ENCODE peak calls at places on chromosomes 2 and 18, in six cellular contexts. H, F, G, K, I and P are unnamed samples.

GRCh38 chr2:178363252-178363651 is 87.7 kb downstream of the PRKRA start:
- DNase-seq in H (no peak), F (peak), G (no peak), K (peak), I (no peak), P (peak)

GRCh38 chr18:32445846-32446245 is 24.8 kb downstream of the GAREM1 start:
- DNase-seq in H (no peak), F (no peak), G (no peak), K (no peak), I (no peak), P (no peak)

GRCh38 chr2:205892141-205893064 is 193.6 kb downstream of the INO80D start:
- DNase-seq in H (peak), F (no peak), G (no peak), K (peak), I (peak), P (peak)

GRCh38 chr2:38098351-38099095 is 22.6 kb upstream of the CYP1B1 start:
- DNase-seq in H (no peak), F (no peak), G (no peak), K (no peak), I (no peak), P (no peak)

GRCh38 chr2:95034221-95034620 is 8.7 kb downstream of the MAL start:
- DNase-seq in H (no peak), F (no peak), G (no peak), K (no peak), I (no peak), P (no peak)

GRCh38 chr2:109648041-109648527 is 33.9 kb downstream of the SOWAHC start:
- DNase-seq in H (no peak), F (no peak), G (no peak), K (no peak), I (no peak), P (no peak)

GRCh38 chr2:219440388-219441256 is 6.0 kb downstream of the SPEG start:
- DNase-seq in H (no peak), F (peak), G (no peak), K (no peak), I (no peak), P (no peak)

GRCh38 chr2:98656800-98657199 is 48.4 kb downstream of the UNC50 start:
- DNase-seq in H (no peak), F (no peak), G (no peak), K (no peak), I (no peak), P (no peak)

GRCh38 chr2:217433522-217433921 is 569.3 kb downstream of the TNS1 start:
- DNase-seq in H (no peak), F (no peak), G (no peak), K (no peak), I (peak), P (no peak)

GRCh38 chr18:23448291-23448690 is 4.8 kb upstream of the RIOK3 start:
- DNase-seq in H (no peak), F (no peak), G (no peak), K (no peak), I (no peak), P (no peak)

GRCh38 chr2:200814917-200815316 is 3.2 kb downstream of the BZW1 start:
- DNase-seq in H (no peak), F (no peak), G (no peak), K (no peak), I (no peak), P (no peak)

GRCh38 chr2:149601141-149601796 is 13.7 kb upstream of the MMADHC start:
- DNase-seq in H (no peak), F (no peak), G (no peak), K (no peak), I (no peak), P (no peak)

GRCh38 chr2:148640767-148641166 is 3.8 kb upstream of the EPC2 start:
- DNase-seq in H (no peak), F (peak), G (no peak), K (peak), I (no peak), P (no peak)

GRCh38 chr2:67783026-67783425 is 279.8 kb downstream of the C1D start:
- DNase-seq in H (no peak), F (no peak), G (no peak), K (no peak), I (no peak), P (no peak)

GRCh38 chr2:189411860-189412259 is 29.4 kb upstream of the WDR75 start:
- DNase-seq in H (no peak), F (peak), G (no peak), K (no peak), I (peak), P (no peak)

GRCh38 chr18:21740724-21741510 is at the start of gene MIB1:
- DNase-seq in H (peak), F (no peak), G (peak), K (no peak), I (peak), P (peak)

GRCh38 chr2:54468643-54469042 is 12.5 kb downstream of the SPTBN1 start:
- DNase-seq in H (no peak), F (no peak), G (no peak), K (no peak), I (no peak), P (no peak)

GRCh38 chr18:56255381-56255780 is 383.0 kb downstream of the TXNL1 start:
- DNase-seq in H (no peak), F (no peak), G (no peak), K (no peak), I (no peak), P (no peak)

GRCh38 chr18:12862874-12863482 is 21.1 kb downstream of the PTPN2 start:
- DNase-seq in H (no peak), F (no peak), G (no peak), K (no peak), I (no peak), P (no peak)

GRCh38 chr2:216839626-216840132 is 20.2 kb downstream of the TNP1 start:
- DNase-seq in H (no peak), F (no peak), G (no peak), K (no peak), I (no peak), P (no peak)

GRCh38 chr2:120251077-120251476 is 1.6 kb upstream of the RALB start:
- DNase-seq in H (no peak), F (no peak), G (no peak), K (no peak), I (no peak), P (no peak)

GRCh38 chr2:120254178-120254577 is 1.5 kb downstream of the RALB start:
- DNase-seq in H (no peak), F (no peak), G (no peak), K (no peak), I (no peak), P (no peak)

GRCh38 chr2:120253021-120253882 is 600 bp downstream of the RALB start:
- DNase-seq in H (peak), F (peak), G (peak), K (peak), I (peak), P (peak)

GRCh38 chr2:120251863-120252206 is 817 bp upstream of the RALB start:
- DNase-seq in H (no peak), F (no peak), G (no peak), K (no peak), I (no peak), P (no peak)

GRCh38 chr2:120252207-120253020 is at the start of gene RALB:
- DNase-seq in H (peak), F (peak), G (peak), K (peak), I (peak), P (peak)
- TF ChIP-seq POLR2A in H (peak), F (peak), G (no peak), K (no peak), I (peak), P (peak)

GRCh38 chr2:100396483-100396882 is 21.0 kb downstream of the CHST10 start:
- DNase-seq in H (no peak), F (no peak), G (no peak), K (no peak), I (no peak), P (no peak)
- TF ChIP-seq EP300 in H (no peak), F (no peak), G (no peak), K (no peak), I (no peak), P (no peak)

GRCh38 chr2:102029952-102030351 is 38.2 kb downstream of the IL1R2 start:
- DNase-seq in H (no peak), F (no peak), G (no peak), K (no peak), I (no peak), P (no peak)
- TF ChIP-seq POLR2A in H (no peak), F (no peak), G (no peak), K (no peak), I (no peak), P (no peak)

GRCh38 chr18:48875942-48876511 is 74.7 kb downstream of the SMAD7 start:
- DNase-seq in H (no peak), F (peak), G (no peak), K (peak), I (no peak), P (no peak)

GRCh38 chr18:48874701-48875162 is 76.0 kb downstream of the SMAD7 start:
- DNase-seq in H (no peak), F (no peak), G (no peak), K (no peak), I (no peak), P (no peak)

GRCh38 chr18:48875314-48875941 is 75.3 kb downstream of the SMAD7 start:
- DNase-seq in H (no peak), F (no peak), G (no peak), K (no peak), I (no peak), P (no peak)

GRCh38 chr18:48872234-48873145 is 78.3 kb downstream of the SMAD7 start:
- DNase-seq in H (no peak), F (no peak), G (no peak), K (no peak), I (no peak), P (no peak)

GRCh38 chr18:48874233-48874632 is 76.5 kb downstream of the SMAD7 start:
- DNase-seq in H (no peak), F (no peak), G (no peak), K (no peak), I (no peak), P (no peak)
- TF ChIP-seq EP300 in H (no peak), F (no peak), G (no peak), K (no peak), I (no peak), P (no peak)

GRCh38 chr2:128318776-128319456 is at the start of gene HS6ST1:
- DNase-seq in H (peak), F (peak), G (peak), K (peak), I (peak), P (peak)
- TF ChIP-seq POLR2A in H (no peak), F (peak), G (no peak), K (no peak), I (peak), P (no peak)

GRCh38 chr2:44615950-44616518 is 254.3 kb downstream of the CAMKMT start:
- DNase-seq in H (no peak), F (no peak), G (no peak), K (no peak), I (no peak), P (no peak)

GRCh38 chr2:44616616-44617266 is 255.0 kb downstream of the CAMKMT start:
- DNase-seq in H (no peak), F (no peak), G (no peak), K (no peak), I (no peak), P (no peak)

GRCh38 chr2:44614940-44615339 is 253.2 kb downstream of the CAMKMT start:
- DNase-seq in H (no peak), F (no peak), G (no peak), K (no peak), I (no peak), P (no peak)

GRCh38 chr2:44620189-44620990 is 258.6 kb downstream of the CAMKMT start:
- DNase-seq in H (no peak), F (peak), G (no peak), K (no peak), I (no peak), P (no peak)

GRCh38 chr2:44618378-44619023 is 256.8 kb downstream of the CAMKMT start:
- DNase-seq in H (no peak), F (no peak), G (no peak), K (no peak), I (no peak), P (no peak)
- TF ChIP-seq EP300 in H (no peak), F (no peak), G (no peak), K (no peak), I (no peak), P (no peak)

DNA sequence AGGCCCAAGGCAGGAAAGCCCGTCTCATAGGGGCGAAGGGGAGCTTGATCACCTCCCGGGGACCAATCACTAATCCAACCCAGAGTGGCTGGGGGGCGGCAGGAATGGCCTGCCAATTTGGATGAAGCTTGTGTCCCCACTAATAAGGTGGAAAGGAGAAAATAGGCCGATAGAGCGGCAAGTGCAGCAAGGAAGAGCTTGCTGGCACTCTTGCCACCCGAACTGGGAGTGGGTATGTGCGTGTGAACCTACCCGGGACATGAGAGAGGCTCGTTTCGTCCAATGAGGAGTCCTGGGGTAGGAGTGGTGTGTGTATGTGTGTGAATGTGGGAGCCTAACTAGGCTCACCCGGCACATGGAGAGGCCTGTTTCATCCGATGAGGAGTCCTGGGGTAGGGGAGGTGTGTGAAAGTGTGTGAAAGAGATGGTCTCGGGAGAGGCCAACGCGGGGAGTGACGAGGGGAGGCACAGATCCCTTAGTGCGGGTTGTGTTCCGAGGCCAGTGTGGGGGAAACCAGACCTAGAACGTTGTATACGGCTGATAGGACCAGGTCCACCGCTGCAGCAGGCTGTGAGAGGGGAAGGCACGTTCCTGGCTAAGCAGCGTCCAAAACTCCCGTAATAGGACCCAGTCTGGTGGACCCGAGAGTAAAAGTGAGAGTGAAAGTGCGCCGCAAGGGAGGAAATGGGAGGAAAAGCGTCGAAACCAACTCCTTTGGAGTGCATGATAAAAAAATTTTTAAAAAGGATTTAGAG is 47.1 kb upstream of the SELENOI start:
- DNase-seq in H (peak), F (no peak), G (peak), K (peak), I (peak), P (no peak)
- TF ChIP-seq POLR2A in H (no peak), F (no peak), G (no peak), K (no peak), I (peak), P (no peak)

DNA sequence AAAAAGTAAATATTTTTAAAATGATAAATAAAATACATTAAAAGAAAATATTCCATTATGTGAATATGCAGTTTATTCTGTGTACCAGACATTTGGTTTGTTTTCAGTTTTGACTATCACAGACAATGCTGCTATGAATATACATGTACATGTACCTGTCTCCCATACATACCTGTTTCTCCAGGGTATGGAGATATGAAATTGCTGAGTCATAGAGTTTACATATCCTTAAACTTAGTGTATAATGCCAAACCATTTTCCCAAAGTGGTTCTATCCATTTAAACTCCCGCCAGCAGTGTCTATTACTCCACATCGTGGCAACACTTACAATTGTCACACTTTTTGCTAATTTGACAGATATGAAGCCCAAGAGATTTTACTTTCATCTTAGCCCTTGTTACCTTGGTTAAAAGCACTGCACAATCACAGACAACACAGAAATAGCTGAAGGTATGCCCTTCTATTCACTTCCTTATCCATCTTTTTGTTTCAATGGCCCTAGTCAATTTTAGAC is 56.3 kb downstream of the ZNF521 start:
- DNase-seq in H (no peak), F (no peak), G (no peak), K (no peak), I (no peak), P (no peak)
- TF ChIP-seq EP300 in H (no peak), F (no peak), G (no peak), K (no peak), I (no peak), P (no peak)